ENCODE peak calls at places on chromosomes 2 and 18, in four cellular contexts. One of them, this sample, is unnamed.

GRCh38 chr2:233053928-233054774 is 6.0 kb upstream of the INPP5D start:
- DNase-seq in A549: peak; percentile 59
- DNase-seq in SK-N-SH: peak; percentile 92
- DNase-seq in HepG2: peak; percentile 43
- DNase-seq in this sample: peak; percentile 23

GRCh38 chr2:201219328-201220096 is 36.6 kb downstream of the CASP10 start:
- DNase-seq in HepG2: no peak
- DNase-seq in A549: no peak
- DNase-seq in SK-N-SH: no peak
- DNase-seq in this sample: no peak

GRCh38 chr2:54461251-54461650 is 5.1 kb downstream of the SPTBN1 start:
- DNase-seq in HepG2: no peak
- DNase-seq in SK-N-SH: no peak
- DNase-seq in A549: no peak
- DNase-seq in this sample: no peak

GRCh38 chr2:175373001-175373727 is 191.7 kb upstream of the ATP5MC3 start:
- DNase-seq in HepG2: peak; percentile 31
- DNase-seq in SK-N-SH: no peak
- DNase-seq in A549: no peak
- DNase-seq in this sample: peak; percentile 29

GRCh38 chr2:9782197-9782719 is 61.0 kb upstream of the TAF1B start:
- DNase-seq in A549: peak; percentile 59
- DNase-seq in SK-N-SH: no peak
- DNase-seq in HepG2: no peak
- DNase-seq in this sample: no peak

GRCh38 chr2:239216614-239217273 is 184.1 kb downstream of the HDAC4 start:
- DNase-seq in A549: no peak
- DNase-seq in SK-N-SH: no peak
- DNase-seq in HepG2: no peak
- DNase-seq in this sample: no peak

GRCh38 chr2:54635554-54636152 is 87.8 kb upstream of the EML6 start:
- DNase-seq in SK-N-SH: no peak
- DNase-seq in HepG2: no peak
- DNase-seq in A549: no peak
- DNase-seq in this sample: peak; percentile 46

GRCh38 chr18:79753391-79753851 is 44.3 kb upstream of the KCNG2 start:
- DNase-seq in A549: no peak
- DNase-seq in SK-N-SH: no peak
- DNase-seq in HepG2: no peak
- DNase-seq in this sample: no peak

GRCh38 chr2:54570925-54571694 is 115.0 kb downstream of the SPTBN1 start:
- DNase-seq in SK-N-SH: peak; percentile 38
- DNase-seq in HepG2: peak; percentile 79
- DNase-seq in A549: peak; percentile 88
- DNase-seq in this sample: peak; percentile 97

GRCh38 chr18:5668087-5668715 is 124.4 kb upstream of the EPB41L3 start:
- DNase-seq in A549: no peak
- DNase-seq in SK-N-SH: no peak
- DNase-seq in HepG2: no peak
- DNase-seq in this sample: no peak

GRCh38 chr2:12057436-12058166 is 311.2 kb downstream of the LPIN1 start:
- DNase-seq in A549: no peak
- DNase-seq in HepG2: no peak
- DNase-seq in SK-N-SH: no peak
- DNase-seq in this sample: no peak

GRCh38 chr2:150120271-150120950 is 367.1 kb downstream of the RND3 start:
- DNase-seq in SK-N-SH: no peak
- DNase-seq in A549: no peak
- DNase-seq in HepG2: no peak
- DNase-seq in this sample: no peak

GRCh38 chr2:143819190-143819735 is 690.0 kb downstream of the ARHGAP15 start:
- DNase-seq in A549: no peak
- DNase-seq in HepG2: no peak
- DNase-seq in SK-N-SH: no peak
- DNase-seq in this sample: no peak

GRCh38 chr2:54936766-54937165 is 113.5 kb downstream of the RTN4 start:
- DNase-seq in HepG2: no peak
- DNase-seq in A549: no peak
- DNase-seq in SK-N-SH: no peak
- DNase-seq in this sample: no peak

GRCh38 chr2:48738806-48739205 is 16.7 kb downstream of the LHCGR start:
- DNase-seq in SK-N-SH: no peak
- DNase-seq in HepG2: no peak
- DNase-seq in A549: peak; percentile 8
- DNase-seq in this sample: peak; percentile 87

GRCh38 chr2:144567745-144568144 is 47.8 kb upstream of the ZEB2 start:
- DNase-seq in HepG2: no peak
- DNase-seq in SK-N-SH: no peak
- DNase-seq in A549: no peak
- DNase-seq in this sample: no peak

GRCh38 chr18:9736942-9737813 is 29.1 kb downstream of the RAB31 start:
- DNase-seq in A549: no peak
- DNase-seq in HepG2: no peak
- DNase-seq in SK-N-SH: peak; percentile 55
- DNase-seq in this sample: peak; percentile 71

GRCh38 chr18:13316066-13316465 is 97.5 kb downstream of the LDLRAD4 start:
- DNase-seq in SK-N-SH: no peak
- DNase-seq in HepG2: no peak
- DNase-seq in A549: peak; percentile 6
- DNase-seq in this sample: no peak

GRCh38 chr2:37389984-37390765 is 45.7 kb downstream of the QPCT start:
- DNase-seq in SK-N-SH: no peak
- DNase-seq in HepG2: peak; percentile 56
- DNase-seq in A549: peak; percentile 79
- DNase-seq in this sample: peak; percentile 96

GRCh38 chr2:141557329-141558098 is 573.3 kb downstream of the LRP1B start:
- DNase-seq in SK-N-SH: no peak
- DNase-seq in A549: peak; percentile 2
- DNase-seq in HepG2: no peak
- DNase-seq in this sample: peak; percentile 92

GRCh38 chr18:43115076-43116035 is at the start of gene RIT2:
- DNase-seq in HepG2: no peak
- DNase-seq in SK-N-SH: peak; percentile 27
- DNase-seq in A549: no peak
- DNase-seq in this sample: no peak

GRCh38 chr2:48284624-48285212 is 245.2 kb upstream of the STON1 start:
- DNase-seq in SK-N-SH: no peak
- DNase-seq in A549: no peak
- DNase-seq in HepG2: no peak
- DNase-seq in this sample: no peak

GRCh38 chr2:1995987-1996386 is 251.7 kb upstream of the PXDN start:
- DNase-seq in SK-N-SH: no peak
- DNase-seq in A549: no peak
- DNase-seq in HepG2: no peak
- DNase-seq in this sample: no peak

GRCh38 chr2:239137890-239138283 is 262.9 kb downstream of the HDAC4 start:
- DNase-seq in A549: no peak
- DNase-seq in SK-N-SH: no peak
- DNase-seq in HepG2: no peak
- DNase-seq in this sample: no peak

GRCh38 chr18:59286341-59286740 is 13.1 kb upstream of the RAX start:
- DNase-seq in A549: no peak
- DNase-seq in HepG2: no peak
- DNase-seq in SK-N-SH: no peak
- DNase-seq in this sample: no peak

GRCh38 chr2:5690718-5691658 is 1.2 kb upstream of the SOX11 start:
- DNase-seq in HepG2: no peak
- DNase-seq in A549: no peak
- DNase-seq in SK-N-SH: peak; percentile 92
- DNase-seq in this sample: peak; percentile 66

GRCh38 chr18:8474661-8475060 is 134.6 kb upstream of the RAB12 start:
- DNase-seq in HepG2: no peak
- DNase-seq in SK-N-SH: no peak
- DNase-seq in A549: no peak
- DNase-seq in this sample: no peak

GRCh38 chr2:224816816-224817215 is 100.7 kb upstream of the CCDC195 start:
- DNase-seq in SK-N-SH: no peak
- DNase-seq in A549: peak; percentile 47
- DNase-seq in HepG2: peak; percentile 5
- DNase-seq in this sample: peak; percentile 89

GRCh38 chr2:25029183-25029554 is 12.7 kb upstream of the EFR3B start:
- DNase-seq in SK-N-SH: no peak
- DNase-seq in HepG2: no peak
- DNase-seq in A549: peak; percentile 15
- DNase-seq in this sample: no peak

GRCh38 chr2:197996583-197996982 is 192.2 kb downstream of the PLCL1 start:
- DNase-seq in HepG2: no peak
- DNase-seq in SK-N-SH: peak; percentile 20
- DNase-seq in A549: no peak
- DNase-seq in this sample: no peak

GRCh38 chr2:75558786-75559428 is 1.8 kb downstream of the EVA1A start:
- DNase-seq in HepG2: no peak
- DNase-seq in A549: no peak
- DNase-seq in SK-N-SH: no peak
- DNase-seq in this sample: peak; percentile 41

GRCh38 chr2:207437857-207438166 is 92.0 kb upstream of the CREB1 start:
- DNase-seq in A549: no peak
- DNase-seq in SK-N-SH: peak; percentile 47
- DNase-seq in HepG2: no peak
- DNase-seq in this sample: no peak

GRCh38 chr18:62880034-62880433 is 164.7 kb downstream of the PHLPP1 start:
- DNase-seq in HepG2: no peak
- DNase-seq in A549: no peak
- DNase-seq in SK-N-SH: no peak
- DNase-seq in this sample: no peak

DNA sequence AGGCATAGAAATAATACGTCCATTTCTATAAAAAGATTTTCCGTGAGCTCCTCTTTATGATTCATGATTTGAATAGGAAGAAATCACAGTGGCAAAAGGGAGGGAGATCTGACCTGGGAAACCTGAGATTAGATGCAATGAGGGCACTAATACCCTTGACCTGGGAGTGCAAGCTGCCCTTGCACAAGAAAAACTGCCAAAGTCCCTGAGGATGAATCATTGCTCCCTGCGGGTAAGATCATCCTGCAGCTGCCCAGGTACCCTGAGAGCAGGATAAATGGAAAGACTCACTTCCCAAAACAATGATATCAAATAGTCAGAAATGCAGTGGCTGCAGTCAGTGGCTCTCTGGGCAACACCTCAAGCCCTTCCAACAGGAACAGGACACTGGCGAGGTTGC is 11.6 kb downstream of the FHL2 start:
- DNase-seq in SK-N-SH: no peak
- DNase-seq in A549: no peak
- DNase-seq in HepG2: no peak
- DNase-seq in this sample: no peak
- H3K4me1 ChIP-seq in SK-N-SH: no peaks in the 10 kb centered on the region
- H3K4me1 ChIP-seq in A549: peaks cover 46% of the 10 kb centered on the region
- H3K4me1 ChIP-seq in HepG2: peaks cover 50% of the 10 kb centered on the region
- H3K4me1 ChIP-seq in this sample: peaks cover 42% of the 10 kb centered on the region

GRCh38 chr2:95264626-95265025 is 9.6 kb upstream of the PROM2 start:
- DNase-seq in A549: no peak
- DNase-seq in SK-N-SH: no peak
- DNase-seq in HepG2: no peak
- DNase-seq in this sample: no peak

GRCh38 chr2:95267458-95268207 is 6.6 kb upstream of the PROM2 start:
- DNase-seq in HepG2: no peak
- DNase-seq in A549: no peak
- DNase-seq in SK-N-SH: no peak
- DNase-seq in this sample: peak; percentile 12

GRCh38 chr2:95262896-95263542 is 11.2 kb upstream of the PROM2 start:
- DNase-seq in HepG2: no peak
- DNase-seq in SK-N-SH: peak; percentile 1
- DNase-seq in A549: no peak
- DNase-seq in this sample: no peak

GRCh38 chr2:95266781-95267430 is 7.3 kb upstream of the PROM2 start:
- DNase-seq in A549: no peak
- DNase-seq in SK-N-SH: no peak
- DNase-seq in HepG2: no peak
- DNase-seq in this sample: no peak

GRCh38 chr2:95265182-95265581 is 9.1 kb upstream of the PROM2 start:
- DNase-seq in HepG2: no peak
- DNase-seq in A549: no peak
- DNase-seq in SK-N-SH: no peak
- DNase-seq in this sample: no peak
- TF ChIP-seq SMC3 in HepG2: no peak
- TF ChIP-seq SMC3 in A549: no peak
- TF ChIP-seq SMC3 in SK-N-SH: no peak
- TF ChIP-seq SMC3 in this sample: no peak

DNA sequence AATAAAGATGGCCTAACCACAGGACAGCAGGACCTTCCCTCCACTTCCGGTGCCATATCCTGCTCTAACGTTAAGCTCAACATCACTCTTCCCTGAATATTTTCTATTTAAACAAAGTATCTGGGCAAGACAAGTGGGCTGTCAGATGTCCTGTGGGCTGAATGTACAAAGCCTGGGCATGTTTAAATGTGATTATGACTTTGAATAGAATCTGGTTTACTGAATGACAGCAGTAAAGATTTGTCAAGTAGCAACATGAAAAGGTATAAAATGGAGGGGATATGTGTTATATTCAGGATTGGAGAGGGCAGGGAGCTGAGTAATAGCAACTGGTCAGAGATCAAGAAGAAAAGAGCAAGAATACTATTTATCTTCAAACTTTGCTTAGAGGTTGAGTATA is 540.9 kb downstream of the NRXN1 start:
- DNase-seq in HepG2: no peak
- DNase-seq in A549: no peak
- DNase-seq in SK-N-SH: no peak
- DNase-seq in this sample: no peak
- H3K4me1 ChIP-seq in HepG2: no peaks in the 10 kb centered on the region
- H3K4me1 ChIP-seq in A549: no peaks in the 10 kb centered on the region
- H3K4me1 ChIP-seq in SK-N-SH: no peaks in the 10 kb centered on the region
- H3K4me1 ChIP-seq in this sample: no peaks in the 10 kb centered on the region

DNA sequence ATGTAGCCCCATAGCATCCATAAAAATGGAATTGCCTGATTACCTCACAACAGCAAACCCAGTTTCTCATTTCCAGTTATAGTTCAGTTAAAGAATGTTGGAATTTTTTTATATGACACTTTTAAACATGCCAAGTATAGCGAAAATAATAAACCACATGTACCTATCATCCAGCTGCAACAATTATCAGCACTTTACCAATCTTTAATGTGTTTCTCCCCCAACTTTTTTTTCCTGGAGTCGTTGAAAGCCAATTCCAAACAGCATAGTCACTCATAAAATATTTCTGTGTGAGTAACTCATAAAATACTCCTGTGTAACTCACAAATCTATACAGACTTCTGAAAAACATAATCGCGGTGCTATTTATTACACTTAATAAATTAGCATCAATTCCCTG is 38.1 kb downstream of the SMAD4 start:
- DNase-seq in SK-N-SH: no peak
- DNase-seq in A549: no peak
- DNase-seq in HepG2: no peak
- DNase-seq in this sample: peak; percentile 77
- TF ChIP-seq SMC3 in SK-N-SH: no peak
- TF ChIP-seq SMC3 in A549: no peak
- TF ChIP-seq SMC3 in HepG2: no peak
- TF ChIP-seq SMC3 in this sample: no peak

This sample was measured in IMR-90.